ENCODE peak calls at places on chromosomes 5 and 9, in ten cellular contexts. One of them, this sample, is unnamed.

GRCh38 chr5:155046591-155046990 is 33.0 kb downstream of the KIF4B start:
- DNase-seq in germinal center: no peak
- DNase-seq in PC-9: no peak
- DNase-seq in amniotic epithelial cell: no peak
- DNase-seq in left colon: no peak
- DNase-seq in activated T-cell treated with anti-CD3 and anti-CD28 coated beads for 1 hour: no peak
- DNase-seq in amniotic stem cell: no peak
- DNase-seq in naive thymus-derived CD8-positive, alpha-beta T cell: no peak
- DNase-seq in sciatic nerve: no peak
- DNase-seq in nephron progenitor cell: no peak
- DNase-seq in this sample: no peak

GRCh38 chr5:9207820-9208418 is 338.0 kb downstream of the SEMA5A start:
- DNase-seq in amniotic epithelial cell: peak; percentile 62
- DNase-seq in naive thymus-derived CD8-positive, alpha-beta T cell: no peak
- DNase-seq in PC-9: no peak
- DNase-seq in sciatic nerve: no peak
- DNase-seq in activated T-cell treated with anti-CD3 and anti-CD28 coated beads for 1 hour: no peak
- DNase-seq in nephron progenitor cell: no peak
- DNase-seq in amniotic stem cell: peak; percentile 49
- DNase-seq in germinal center: peak; percentile 21
- DNase-seq in left colon: no peak
- DNase-seq in this sample: no peak

GRCh38 chr5:120817044-120817985 is 353.2 kb downstream of the PRR16 start:
- DNase-seq in germinal center: no peak
- DNase-seq in amniotic stem cell: peak; percentile 20
- DNase-seq in nephron progenitor cell: no peak
- DNase-seq in activated T-cell treated with anti-CD3 and anti-CD28 coated beads for 1 hour: no peak
- DNase-seq in PC-9: no peak
- DNase-seq in sciatic nerve: no peak
- DNase-seq in amniotic epithelial cell: peak; percentile 51
- DNase-seq in naive thymus-derived CD8-positive, alpha-beta T cell: no peak
- DNase-seq in left colon: no peak
- DNase-seq in this sample: no peak

GRCh38 chr9:98707158-98708102 is 1.3 kb downstream of the GABBR2 start:
- DNase-seq in amniotic stem cell: peak; percentile 26
- DNase-seq in activated T-cell treated with anti-CD3 and anti-CD28 coated beads for 1 hour: no peak
- DNase-seq in germinal center: peak; percentile 58
- DNase-seq in naive thymus-derived CD8-positive, alpha-beta T cell: no peak
- DNase-seq in sciatic nerve: peak; percentile 64
- DNase-seq in nephron progenitor cell: peak; percentile 82
- DNase-seq in amniotic epithelial cell: peak; percentile 72
- DNase-seq in left colon: peak; percentile 23
- DNase-seq in PC-9: peak; percentile 81
- DNase-seq in this sample: no peak

GRCh38 chr9:34443976-34444375 is 14.4 kb downstream of the FAM219A start:
- DNase-seq in nephron progenitor cell: no peak
- DNase-seq in PC-9: no peak
- DNase-seq in naive thymus-derived CD8-positive, alpha-beta T cell: no peak
- DNase-seq in amniotic epithelial cell: no peak
- DNase-seq in left colon: no peak
- DNase-seq in activated T-cell treated with anti-CD3 and anti-CD28 coated beads for 1 hour: no peak
- DNase-seq in sciatic nerve: no peak
- DNase-seq in germinal center: no peak
- DNase-seq in amniotic stem cell: no peak
- DNase-seq in this sample: no peak

GRCh38 chr5:178072749-178073148 is 40.6 kb upstream of the N4BP3 start:
- DNase-seq in nephron progenitor cell: no peak
- DNase-seq in sciatic nerve: no peak
- DNase-seq in left colon: no peak
- DNase-seq in germinal center: no peak
- DNase-seq in PC-9: no peak
- DNase-seq in activated T-cell treated with anti-CD3 and anti-CD28 coated beads for 1 hour: no peak
- DNase-seq in amniotic epithelial cell: no peak
- DNase-seq in naive thymus-derived CD8-positive, alpha-beta T cell: no peak
- DNase-seq in amniotic stem cell: no peak
- DNase-seq in this sample: no peak

GRCh38 chr5:180328296-180329137 is 24.6 kb downstream of the GFPT2 start:
- DNase-seq in nephron progenitor cell: peak; percentile 82
- DNase-seq in activated T-cell treated with anti-CD3 and anti-CD28 coated beads for 1 hour: peak; percentile 82
- DNase-seq in left colon: peak; percentile 90
- DNase-seq in naive thymus-derived CD8-positive, alpha-beta T cell: peak; percentile 77
- DNase-seq in sciatic nerve: peak; percentile 89
- DNase-seq in germinal center: peak; percentile 76
- DNase-seq in PC-9: peak; percentile 78
- DNase-seq in amniotic epithelial cell: peak; percentile 72
- DNase-seq in amniotic stem cell: no peak
- DNase-seq in this sample: peak; percentile 83

GRCh38 chr9:90915693-90916092 is 114.1 kb downstream of the SYK start:
- DNase-seq in PC-9: peak; percentile 33
- DNase-seq in activated T-cell treated with anti-CD3 and anti-CD28 coated beads for 1 hour: no peak
- DNase-seq in left colon: peak; percentile 71
- DNase-seq in naive thymus-derived CD8-positive, alpha-beta T cell: no peak
- DNase-seq in sciatic nerve: no peak
- DNase-seq in germinal center: peak; percentile 49
- DNase-seq in amniotic epithelial cell: peak; percentile 34
- DNase-seq in nephron progenitor cell: peak; percentile 30
- DNase-seq in amniotic stem cell: no peak
- DNase-seq in this sample: no peak

GRCh38 chr5:134131578-134132350 is 17.3 kb downstream of the TCF7 start:
- DNase-seq in PC-9: no peak
- DNase-seq in activated T-cell treated with anti-CD3 and anti-CD28 coated beads for 1 hour: no peak
- DNase-seq in naive thymus-derived CD8-positive, alpha-beta T cell: no peak
- DNase-seq in amniotic stem cell: no peak
- DNase-seq in germinal center: no peak
- DNase-seq in sciatic nerve: peak; percentile 42
- DNase-seq in amniotic epithelial cell: no peak
- DNase-seq in left colon: peak; percentile 0
- DNase-seq in nephron progenitor cell: no peak
- DNase-seq in this sample: no peak

GRCh38 chr5:67196537-67197059 is at the start of gene CD180:
- DNase-seq in left colon: no peak
- DNase-seq in PC-9: no peak
- DNase-seq in sciatic nerve: no peak
- DNase-seq in amniotic epithelial cell: no peak
- DNase-seq in nephron progenitor cell: no peak
- DNase-seq in amniotic stem cell: no peak
- DNase-seq in naive thymus-derived CD8-positive, alpha-beta T cell: no peak
- DNase-seq in germinal center: peak; percentile 32
- DNase-seq in activated T-cell treated with anti-CD3 and anti-CD28 coated beads for 1 hour: no peak
- DNase-seq in this sample: no peak

GRCh38 chr5:143030349-143030748 is 260.2 kb downstream of the ARHGAP26 start:
- DNase-seq in amniotic epithelial cell: no peak
- DNase-seq in amniotic stem cell: no peak
- DNase-seq in left colon: no peak
- DNase-seq in activated T-cell treated with anti-CD3 and anti-CD28 coated beads for 1 hour: no peak
- DNase-seq in naive thymus-derived CD8-positive, alpha-beta T cell: no peak
- DNase-seq in PC-9: no peak
- DNase-seq in nephron progenitor cell: no peak
- DNase-seq in germinal center: no peak
- DNase-seq in sciatic nerve: no peak
- DNase-seq in this sample: no peak

This sample was measured in omental fat pad.